ENCODE peak calls at places on chromosomes 13 and 19, in nine cellular contexts. D is neural progenitor cell; O is CD4-positive, alpha-beta T cell; B is H1; Z is right atrium auricular region; R is tibial artery; F is body of pancreas; W is WERI-Rb-1; Q is K562. M is an unnamed sample.
A peak's percentile ranks its signal among the peaks of the same experiment; 100 is the strongest.

GRCh38 chr13:42720116-42720857 is 61.1 kb upstream of the FAM216B start:
- DNase-seq in D (no peak), O (no peak), B (no peak), Z (no peak), R (no peak), F (peak; percentile 73), W (no peak), Q (peak; percentile 12), M (peak; percentile 94)

GRCh38 chr19:5881543-5882299 is 11.4 kb upstream of the FUT5 start:
- DNase-seq in D (no peak), O (no peak), B (no peak), Z (no peak), R (no peak), F (no peak), W (peak; percentile 30), Q (no peak), M (no peak)

GRCh38 chr19:55691561-55692481 is 16.8 kb downstream of the EPN1 start:
- DNase-seq in D (no peak), O (no peak), B (no peak), Z (no peak), R (no peak), F (no peak), W (no peak), Q (no peak), M (no peak)

GRCh38 chr13:27922974-27923612 is 3.3 kb downstream of the PDX1 start:
- DNase-seq in D (no peak), O (no peak), B (no peak), Z (no peak), R (no peak), F (no peak), W (no peak), Q (no peak), M (no peak)

GRCh38 chr13:112525306-112525945 is 62.5 kb downstream of the TUBGCP3 start:
- DNase-seq in D (no peak), O (no peak), B (no peak), Z (no peak), R (no peak), F (no peak), W (no peak), Q (no peak), M (no peak)

GRCh38 chr13:43339843-43340550 is 316.6 kb downstream of the DNAJC15 start:
- DNase-seq in D (no peak), O (no peak), B (no peak), Z (no peak), R (no peak), F (no peak), W (no peak), Q (no peak), M (no peak)

GRCh38 chr13:27183561-27184147 is 12.0 kb upstream of the USP12 start:
- DNase-seq in D (no peak), O (no peak), B (no peak), Z (no peak), R (no peak), F (peak; percentile 36), W (peak; percentile 54), Q (no peak), M (no peak)

GRCh38 chr19:29288276-29288675 is 75.3 kb upstream of the UQCRFS1 start:
- DNase-seq in D (no peak), O (no peak), B (no peak), Z (no peak), R (no peak), F (no peak), W (no peak), Q (no peak), M (no peak)

GRCh38 chr13:111460548-111461444 is 140.4 kb downstream of the TEX29 start:
- DNase-seq in D (peak; percentile 80), O (no peak), B (peak; percentile 54), Z (no peak), R (no peak), F (peak; percentile 59), W (peak; percentile 33), Q (peak; percentile 9), M (peak; percentile 5)

GRCh38 chr13:21014139-21014665 is 47.2 kb downstream of the LATS2 start:
- DNase-seq in D (no peak), O (no peak), B (no peak), Z (no peak), R (peak; percentile 18), F (no peak), W (no peak), Q (no peak), M (no peak)
- H3K27ac ChIP-seq in D (no peak overlapping the region), O (no peak overlapping the region), B (no peak overlapping the region), Z (peak overlapping the region; percentile 67), R (peak overlapping the region; percentile 51), F (peak overlapping the region; percentile 43), W (no peak overlapping the region), Q (no peak overlapping the region), M (no peak overlapping the region)

DNA sequence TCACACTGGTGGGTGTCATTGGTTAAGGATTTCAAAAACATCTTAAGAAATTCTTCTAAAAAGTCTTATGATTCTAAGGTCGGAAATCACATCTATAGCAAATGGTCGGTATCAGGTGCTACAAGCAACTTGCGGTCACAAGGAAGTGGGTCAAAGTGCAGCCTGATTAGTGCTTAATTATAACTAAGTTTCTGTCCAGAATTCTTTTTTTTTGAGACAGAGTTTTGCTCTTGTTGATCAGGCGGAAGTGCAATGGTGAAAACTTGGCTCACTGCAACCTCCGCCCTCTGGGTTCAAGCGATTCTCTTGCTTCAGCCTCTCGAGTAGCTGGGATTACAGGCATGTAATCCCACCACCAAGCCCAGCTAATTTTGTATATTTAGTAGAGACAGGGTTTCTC is 1.2 kb upstream of the GDF15 start:
- DNase-seq in D (no peak), O (no peak), B (no peak), Z (no peak), R (no peak), F (no peak), W (no peak), Q (no peak), M (no peak)
- H3K27ac ChIP-seq in D (no peak overlapping the region), O (no peak overlapping the region), B (no peak overlapping the region), Z (no peak overlapping the region), R (no peak overlapping the region), F (peak overlapping the region; percentile 81), W (no peak overlapping the region), Q (no peak overlapping the region), M (peak overlapping the region; percentile 85)

GRCh38 chr19:3283886-3284657 is 59.6 kb downstream of the CELF5 start:
- DNase-seq in D (no peak), O (no peak), B (no peak), Z (no peak), R (no peak), F (no peak), W (no peak), Q (no peak), M (no peak)
- H3K27ac ChIP-seq in D (no peak overlapping the region), O (no peak overlapping the region), B (peak overlapping the region; percentile 71), Z (no peak overlapping the region), R (no peak overlapping the region), F (peak overlapping the region; percentile 88), W (no peak overlapping the region), Q (peak overlapping the region; percentile 85), M (no peak overlapping the region)

DNA sequence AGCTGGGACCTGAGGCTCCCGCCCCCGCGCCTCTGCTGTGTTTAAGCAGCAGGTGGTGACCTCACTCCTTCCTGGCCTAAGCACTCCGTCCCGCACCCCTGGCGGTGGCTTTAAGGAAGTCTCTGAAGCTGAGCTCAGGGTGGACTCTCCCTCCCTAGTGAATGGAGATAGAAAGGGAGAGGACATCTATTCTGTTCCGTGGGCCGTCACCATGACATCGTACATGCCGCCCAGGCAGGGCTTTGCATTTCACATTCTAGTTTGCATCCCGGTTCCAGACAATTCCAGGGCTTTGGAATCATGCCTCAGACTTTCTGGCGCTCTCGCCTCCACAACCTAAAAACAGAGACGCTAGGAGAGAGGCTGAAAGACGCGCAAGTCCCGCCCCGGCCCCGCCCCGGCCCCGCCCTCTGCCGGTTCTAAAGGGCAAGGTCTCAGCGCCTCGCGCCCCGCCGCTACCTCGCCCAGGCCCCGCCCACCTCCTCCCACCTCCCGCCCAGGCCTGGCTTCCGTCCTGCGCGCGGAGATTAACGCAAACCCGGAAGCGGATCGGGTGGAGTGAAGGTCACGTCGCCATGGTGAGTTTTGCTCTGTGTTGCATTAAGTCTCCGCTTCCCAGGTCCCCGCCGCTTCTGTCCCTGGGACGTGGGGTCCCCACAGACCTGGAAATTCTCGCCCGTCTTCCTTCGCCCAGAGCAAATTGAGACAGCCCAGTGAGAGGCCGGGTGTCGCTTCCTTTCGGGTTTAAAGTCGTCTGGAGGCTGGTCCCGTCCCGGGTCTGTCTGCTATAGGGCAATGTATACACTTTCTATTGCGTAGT is at the start of gene ZNF808:
- DNase-seq in D (peak; percentile 96), O (peak; percentile 95), B (peak; percentile 90), Z (peak; percentile 96), R (peak; percentile 95), F (peak; percentile 97), W (peak; percentile 96), Q (peak; percentile 95), M (peak; percentile 69)
- H3K27ac ChIP-seq in D (peak within 1 kb of the TSS; percentile 18), O (peak within 1 kb of the TSS; percentile 83), B (peak within 1 kb of the TSS; percentile 63), Z (peak within 1 kb of the TSS; percentile 91), R (peak within 1 kb of the TSS; percentile 92), F (peak within 1 kb of the TSS; percentile 93), W (peak within 1 kb of the TSS; percentile 89), Q (peak within 1 kb of the TSS; percentile 84), M (peak within 1 kb of the TSS; percentile 76)

DNA sequence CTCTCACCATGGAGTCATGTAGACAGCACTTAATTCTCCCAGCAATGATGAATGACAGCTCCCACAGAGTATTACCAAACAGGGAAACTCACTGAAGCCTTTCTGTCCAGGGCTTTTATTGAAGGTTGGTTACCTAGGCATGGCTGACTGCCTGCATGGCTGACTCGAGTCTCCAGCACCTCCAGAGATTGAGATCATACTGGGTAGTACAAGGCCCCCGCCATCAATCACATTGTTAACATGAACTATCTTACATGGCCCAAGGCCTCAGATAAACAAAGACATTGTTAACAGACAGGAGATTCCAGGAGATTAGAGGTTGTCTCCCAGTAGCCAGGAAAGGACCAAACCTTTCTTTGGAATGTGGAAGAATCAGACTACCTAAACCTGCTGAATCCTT is 128.3 kb upstream of the LSM14A start:
- DNase-seq in D (no peak), O (no peak), B (no peak), Z (no peak), R (no peak), F (no peak), W (no peak), Q (no peak), M (no peak)
- H3K27ac ChIP-seq in D (no peak overlapping the region), O (no peak overlapping the region), B (no peak overlapping the region), Z (no peak overlapping the region), R (no peak overlapping the region), F (no peak overlapping the region), W (no peak overlapping the region), Q (no peak overlapping the region), M (no peak overlapping the region)

M was measured in epithelial cell of prostate.